ENCODE peak calls at places on chromosomes 2 and 18, in four cellular contexts. E is HL-60, G is K562, W is GM12891. F is an unnamed sample.

GRCh38 chr2:196208915-196209314 is 37.5 kb upstream of the STK17B start:
- DNase-seq in E (no peak), G (no peak), W (no peak), F (no peak)

GRCh38 chr2:64295326-64296149 is 151.3 kb upstream of the PELI1 start:
- DNase-seq in E (no peak), G (no peak), W (no peak), F (no peak)

GRCh38 chr2:38889575-38889974 is at the start of gene ARHGEF33:
- DNase-seq in E (no peak), G (no peak), W (no peak), F (no peak)

GRCh38 chr2:148614024-148614331 is 30.6 kb upstream of the EPC2 start:
- DNase-seq in E (no peak), G (peak), W (no peak), F (no peak)

GRCh38 chr2:124318913-124319312 is 293.8 kb downstream of the CNTNAP5 start:
- DNase-seq in E (no peak), G (no peak), W (no peak), F (no peak)

GRCh38 chr2:172655091-172655837 is 80.4 kb upstream of the RAPGEF4 start:
- DNase-seq in E (no peak), G (no peak), W (no peak), F (no peak)

GRCh38 chr2:575728-576237 is 101.4 kb downstream of the TMEM18 start:
- DNase-seq in E (no peak), G (no peak), W (no peak), F (no peak)

GRCh38 chr2:86301010-86301409 is 36.4 kb downstream of the REEP1 start:
- DNase-seq in E (no peak), G (no peak), W (no peak), F (no peak)

GRCh38 chr2:151339168-151339567 is 18.2 kb upstream of the TNFAIP6 start:
- DNase-seq in E (no peak), G (no peak), W (no peak), F (no peak)

GRCh38 chr2:109129356-109129920 is 433 bp downstream of the SH3RF3 start:
- DNase-seq in E (no peak), G (no peak), W (peak), F (no peak)

GRCh38 chr2:32947076-32947483 is 327 bp downstream of the LTBP1 start:
- DNase-seq in E (no peak), G (peak), W (peak), F (no peak)

GRCh38 chr18:44895176-44895798 is 214.6 kb downstream of the SETBP1 start:
- DNase-seq in E (peak), G (peak), W (no peak), F (peak)

GRCh38 chr2:9738718-9739496 is 104.4 kb upstream of the TAF1B start:
- DNase-seq in E (no peak), G (no peak), W (no peak), F (no peak)

GRCh38 chr18:62778976-62779869 is 63.9 kb downstream of the PHLPP1 start:
- DNase-seq in E (no peak), G (peak), W (no peak), F (no peak)

GRCh38 chr2:53442783-53443182 is 324.8 kb upstream of the CHAC2 start:
- DNase-seq in E (no peak), G (no peak), W (no peak), F (no peak)

GRCh38 chr2:188620916-188621315 is 329.2 kb downstream of the GULP1 start:
- DNase-seq in E (no peak), G (no peak), W (no peak), F (no peak)

GRCh38 chr2:188623995-188624643 is 332.4 kb downstream of the GULP1 start:
- DNase-seq in E (no peak), G (no peak), W (no peak), F (no peak)

GRCh38 chr2:188622898-188623297 is 331.2 kb downstream of the GULP1 start:
- DNase-seq in E (no peak), G (no peak), W (no peak), F (no peak)

GRCh38 chr2:188619146-188619545 is 327.5 kb downstream of the GULP1 start:
- DNase-seq in E (no peak), G (no peak), W (no peak), F (no peak)
- TF ChIP-seq SPI1 in E (no peak), G (no peak), W (no peak), F (no peak)

DNA sequence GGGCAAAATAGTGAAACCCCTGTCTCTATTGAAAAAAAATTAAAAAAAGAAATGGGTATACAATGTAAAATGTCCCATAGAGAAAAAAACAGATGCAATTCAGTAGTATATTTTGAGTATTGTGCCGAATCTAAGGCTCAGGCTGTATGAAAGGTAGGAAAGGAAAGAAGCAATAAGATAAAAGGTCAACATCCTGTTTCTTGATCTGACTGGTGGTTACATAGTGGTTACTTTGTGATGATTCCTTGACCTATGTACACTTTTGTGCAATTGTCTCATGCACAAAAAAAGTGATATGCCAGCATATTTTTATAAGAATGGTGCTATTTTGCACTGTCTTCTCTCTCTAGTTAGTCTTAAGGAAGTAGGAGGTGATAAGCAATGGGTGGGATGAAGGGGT is 1333.7 kb upstream of the TMEFF2 start:
- DNase-seq in E (no peak), G (no peak), W (no peak), F (no peak)
- TF ChIP-seq SPI1 in E (no peak), G (no peak), W (no peak), F (no peak)

GRCh38 chr2:235836416-235837042 is 331.7 kb downstream of the GBX2 start:
- DNase-seq in E (no peak), G (no peak), W (no peak), F (no peak)
- TF ChIP-seq SPI1 in E (no peak), G (no peak), W (no peak), F (no peak)

DNA sequence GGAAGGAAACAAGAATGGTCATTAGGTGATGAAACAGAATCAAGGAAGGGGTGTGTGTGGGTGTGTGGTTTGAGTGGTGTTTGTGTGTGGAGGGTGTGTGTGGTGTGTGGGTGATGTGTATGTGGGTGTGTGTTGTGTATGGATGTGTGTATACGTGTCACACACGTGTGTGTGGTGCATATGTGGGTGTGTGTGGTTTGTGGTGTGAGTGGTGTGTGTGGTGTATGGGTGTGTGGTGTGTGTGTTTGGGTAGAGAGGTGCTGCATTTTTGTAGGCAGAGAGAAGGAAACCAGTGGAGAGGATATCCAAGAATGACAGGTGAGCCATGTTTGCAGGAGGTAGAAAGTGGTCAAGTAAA is 1.1 kb upstream of the CEP192 start:
- DNase-seq in E (peak), G (peak), W (no peak), F (peak)
- TF ChIP-seq SPI1 in E (no peak), G (no peak), W (no peak), F (no peak)

GRCh38 chr18:75683426-75683825 is 255.9 kb upstream of the SMIM21 start:
- DNase-seq in E (no peak), G (no peak), W (no peak), F (no peak)
- TF ChIP-seq SPI1 in E (no peak), G (no peak), W (no peak), F (no peak)

DNA sequence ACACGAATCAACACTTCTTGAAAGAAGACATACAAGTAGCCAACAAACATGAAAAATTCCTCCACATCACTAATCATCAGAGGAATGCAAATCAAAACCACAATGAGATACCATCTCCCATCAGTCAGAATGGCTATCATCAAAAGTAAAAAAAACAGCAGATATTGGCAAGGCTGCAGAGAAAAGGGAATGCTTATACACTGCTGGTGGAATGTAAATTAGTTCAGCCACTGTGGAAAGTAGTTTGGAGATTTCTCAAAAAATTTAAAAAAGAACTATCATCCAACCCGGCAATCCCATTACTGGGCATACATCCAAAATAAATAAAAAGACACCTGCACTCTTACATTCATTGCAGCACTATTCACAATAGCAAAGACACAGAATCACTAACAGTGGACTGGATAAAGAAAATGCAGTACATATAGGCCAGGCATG is 78.7 kb downstream of the GRB14 start:
- DNase-seq in E (no peak), G (no peak), W (no peak), F (no peak)
- TF ChIP-seq SPI1 in E (no peak), G (no peak), W (no peak), F (no peak)

DNA sequence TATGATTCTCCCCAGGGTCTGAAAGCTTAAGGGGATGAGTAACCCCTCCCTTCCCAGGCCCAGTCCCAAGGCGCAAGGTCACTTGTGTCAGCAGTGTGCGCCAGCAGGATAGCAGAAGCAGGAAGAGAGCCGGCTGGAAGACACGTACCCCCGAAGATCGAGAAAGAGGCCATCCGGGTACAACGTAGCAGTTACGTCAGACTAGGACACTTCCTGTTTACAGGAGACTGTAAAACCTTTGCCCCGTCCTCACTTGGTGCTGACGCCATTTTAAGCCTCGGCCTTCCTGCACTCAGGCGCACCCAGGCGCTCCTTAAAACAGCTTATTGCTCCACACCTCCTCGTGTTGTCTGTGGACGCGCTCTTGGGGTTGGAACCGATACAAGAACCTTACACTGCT is 6.5 kb downstream of the CRYGB start:
- DNase-seq in E (no peak), G (no peak), W (no peak), F (no peak)
- TF ChIP-seq SPI1 in E (no peak), G (no peak), W (no peak), F (no peak)

GRCh38 chr2:13682878-13683277 is 949.6 kb upstream of the LRATD1 start:
- DNase-seq in E (no peak), G (no peak), W (no peak), F (no peak)
- TF ChIP-seq SPI1 in E (no peak), G (no peak), W (no peak), F (no peak)

DNA sequence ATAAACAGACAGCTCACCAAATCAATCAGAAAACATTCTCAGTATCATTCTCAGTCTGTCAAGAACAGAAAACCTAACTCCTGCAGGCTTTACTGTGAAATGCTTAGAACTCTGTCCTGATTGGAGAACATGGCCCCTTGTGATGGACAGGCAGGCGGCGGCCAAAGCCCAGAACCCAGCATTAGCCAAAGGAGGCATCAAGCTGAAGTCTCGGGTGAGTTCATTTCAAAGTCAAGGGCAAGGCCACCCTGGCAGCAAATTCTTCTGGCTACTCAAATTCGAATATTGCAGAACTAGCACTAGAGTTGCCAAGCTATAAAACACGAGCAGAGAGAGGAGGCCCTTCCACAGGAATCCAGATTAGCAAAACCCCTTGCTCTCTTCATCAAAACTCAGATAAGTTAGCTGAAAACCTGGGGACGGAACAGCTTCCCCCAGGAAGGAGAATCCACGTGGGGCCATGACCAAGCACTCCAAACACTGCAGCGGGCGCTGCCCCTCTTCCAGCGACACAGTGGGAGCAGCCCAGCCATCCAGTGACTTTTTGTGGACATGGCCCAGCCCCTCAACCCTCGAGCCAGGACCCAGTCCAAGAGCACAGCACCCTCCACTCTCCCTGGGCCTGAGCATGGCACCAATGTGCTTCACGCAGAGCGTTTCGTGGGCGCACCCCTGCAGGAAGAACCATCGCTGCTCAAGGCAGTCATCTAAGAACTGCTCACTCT is 98.6 kb downstream of the HDAC4 start:
- DNase-seq in E (no peak), G (no peak), W (no peak), F (no peak)
- TF ChIP-seq SPI1 in E (no peak), G (no peak), W (no peak), F (no peak)

GRCh38 chr18:57447154-57447621 is 12.0 kb downstream of the ONECUT2 start:
- DNase-seq in E (no peak), G (peak), W (no peak), F (no peak)
- TF ChIP-seq SPI1 in E (peak), G (peak), W (no peak), F (no peak)